ENCODE peak calls at places on chromosomes 6 and 20, in five cellular contexts. H, N, X, P and Q are unnamed samples.

GRCh38 chr6:36890264-36890663 is 4.5 kb downstream of the C6orf89 start:
- DNase-seq in N (no peak), H (no peak), X (no peak), P (no peak), Q (no peak)

GRCh38 chr6:47146426-47147174 is 104.5 kb upstream of the ADGRF1 start:
- DNase-seq in H (no peak), X (no peak), N (no peak), P (peak), Q (peak)

GRCh38 chr20:16500197-16500596 is 73.1 kb downstream of the KIF16B start:
- DNase-seq in H (no peak), X (no peak), N (no peak), P (no peak), Q (no peak)

GRCh38 chr20:46243707-46244628 is 64.3 kb downstream of the CDH22 start:
- DNase-seq in N (peak), P (no peak), H (no peak), X (no peak), Q (no peak)

GRCh38 chr6:71345505-71345904 is 56.9 kb downstream of the OGFRL1 start:
- DNase-seq in P (no peak), X (no peak), H (no peak), N (no peak), Q (no peak)

GRCh38 chr6:36788768-36789167 is 50.5 kb downstream of the CPNE5 start:
- DNase-seq in X (no peak), P (no peak), H (no peak), N (no peak), Q (no peak)

GRCh38 chr6:15879372-15880261 is 216.8 kb upstream of the DTNBP1 start:
- DNase-seq in H (peak), X (peak), P (no peak), N (no peak), Q (peak)

GRCh38 chr20:2873747-2874041 is 413 bp downstream of the PTPRA start:
- DNase-seq in P (peak), X (no peak), N (no peak), H (peak), Q (peak)

GRCh38 chr6:159464827-159465226 is 228.2 kb downstream of the SOD2 start:
- DNase-seq in X (no peak), P (no peak), N (no peak), H (no peak), Q (no peak)

GRCh38 chr20:21534453-21534852 is 20.6 kb upstream of the NKX2-2 start:
- DNase-seq in P (no peak), H (no peak), X (no peak), N (no peak), Q (no peak)

GRCh38 chr6:158684311-158684710 is 34.5 kb downstream of the SYTL3 start:
- DNase-seq in X (peak), H (no peak), P (no peak), N (no peak), Q (no peak)

GRCh38 chr6:124854338-124854922 is 107.8 kb upstream of the RNF217 start:
- DNase-seq in P (no peak), X (no peak), N (no peak), H (no peak), Q (no peak)

GRCh38 chr6:31079656-31080261 is 32.6 kb downstream of the C6orf15 start:
- DNase-seq in H (peak), P (peak), N (peak), X (peak), Q (peak)

GRCh38 chr6:5553767-5554166 is 292.5 kb downstream of the FARS2 start:
- DNase-seq in X (no peak), H (no peak), P (no peak), N (no peak), Q (no peak)

GRCh38 chr6:27502508-27503435 is 29.9 kb upstream of the ZNF184 start:
- DNase-seq in X (no peak), H (peak), P (no peak), N (peak), Q (peak)

GRCh38 chr6:121435444-121436069 is at the start of gene GJA1:
- DNase-seq in X (no peak), N (no peak), H (no peak), P (peak), Q (peak)

GRCh38 chr6:624979-625378 is 31.9 kb downstream of the HUS1B start:
- DNase-seq in N (no peak), X (peak), P (no peak), H (no peak), Q (peak)

GRCh38 chr6:138086573-138087196 is 20.5 kb downstream of the PERP start:
- DNase-seq in X (no peak), P (no peak), N (no peak), H (no peak), Q (peak)

GRCh38 chr6:28775052-28775376 is 148.8 kb downstream of the TRIM27 start:
- DNase-seq in P (no peak), X (no peak), N (no peak), H (no peak), Q (no peak)

GRCh38 chr6:111764238-111765182 is 108.7 kb downstream of the FYN start:
- DNase-seq in H (no peak), N (no peak), P (no peak), X (no peak), Q (peak)

GRCh38 chr20:32203556-32204484 is 3.7 kb downstream of the PLAGL2 start:
- DNase-seq in P (no peak), N (no peak), X (no peak), H (no peak), Q (peak)

GRCh38 chr6:45681860-45682488 is 304.2 kb upstream of the SUPT3H start:
- DNase-seq in P (no peak), X (no peak), H (no peak), N (no peak), Q (peak)

GRCh38 chr6:167907837-167908681 is 81.3 kb downstream of the AFDN start:
- DNase-seq in X (no peak), N (no peak), H (no peak), P (no peak), Q (peak)

GRCh38 chr20:47725248-47725973 is 59.9 kb downstream of the SULF2 start:
- DNase-seq in N (peak), X (peak), P (no peak), H (peak), Q (peak)